ENCODE peak calls at places on chromosomes 3 and 15, in seven cellular contexts. N is DND-41, G is WTC11, C is omental fat pad, E is A549, R is tibial nerve, U is astrocyte of the cerebellum. M is an unnamed sample.

GRCh38 chr3:122307288-122307687 is 17.8 kb upstream of the CSTA start:
- DNase-seq in C (no peak), G (no peak), R (no peak), N (no peak), E (no peak), U (no peak), M (no peak)

GRCh38 chr3:72010044-72010443 is 225.1 kb upstream of the PROK2 start:
- DNase-seq in U (no peak), R (no peak), E (no peak), C (no peak), N (no peak), G (no peak), M (no peak)

GRCh38 chr15:29701151-29701550 is 121.1 kb downstream of the TJP1 start:
- DNase-seq in C (no peak), G (no peak), N (no peak), R (no peak), U (no peak), E (no peak), M (no peak)

GRCh38 chr15:25061808-25062550 is 107.2 kb downstream of the SNRPN start:
- DNase-seq in N (no peak), U (no peak), G (no peak), C (no peak), R (no peak), E (no peak), M (no peak)

GRCh38 chr3:71195492-71195891 is 388.0 kb downstream of the FOXP1 start:
- DNase-seq in R (no peak), E (no peak), N (no peak), G (no peak), C (no peak), U (peak), M (no peak)

GRCh38 chr3:141305436-141305835 is 62.9 kb upstream of the ZBTB38 start:
- DNase-seq in G (no peak), U (peak), C (no peak), N (no peak), R (no peak), E (peak), M (no peak)

GRCh38 chr3:105798381-105798934 is 70.4 kb downstream of the CBLB start:
- DNase-seq in U (no peak), C (no peak), R (no peak), E (no peak), N (no peak), G (no peak), M (no peak)

GRCh38 chr3:161230621-161231195 is 9.6 kb downstream of the NMD3 start:
- DNase-seq in U (no peak), N (no peak), C (no peak), E (no peak), R (no peak), G (no peak), M (no peak)

GRCh38 chr3:134885877-134886621 is 91.0 kb downstream of the EPHB1 start:
- DNase-seq in G (no peak), C (no peak), R (no peak), U (no peak), E (no peak), N (peak), M (no peak)

GRCh38 chr3:128051459-128051836 is 789 bp upstream of the SEC61A1 start:
- DNase-seq in G (no peak), E (peak), R (no peak), N (no peak), U (no peak), C (no peak), M (no peak)

GRCh38 chr3:16211176-16211904 is 36.9 kb downstream of the GALNT15 start:
- DNase-seq in R (no peak), E (no peak), U (no peak), G (no peak), N (no peak), C (no peak), M (no peak)

GRCh38 chr3:163916596-163917560 is 1161.4 kb downstream of the SI start:
- DNase-seq in R (no peak), U (no peak), N (no peak), C (no peak), G (no peak), E (no peak), M (no peak)

GRCh38 chr3:135762188-135762853 is 203.2 kb upstream of the PPP2R3A start:
- DNase-seq in C (no peak), N (no peak), G (peak), U (no peak), R (no peak), E (no peak), M (no peak)

GRCh38 chr15:60757831-60758570 is 279.1 kb upstream of the ICE2 start:
- DNase-seq in G (no peak), C (no peak), U (no peak), R (no peak), N (no peak), E (no peak), M (no peak)

GRCh38 chr3:24387493-24387892 is 107.2 kb downstream of the THRB start:
- DNase-seq in U (no peak), R (no peak), G (no peak), E (no peak), N (no peak), C (no peak), M (no peak)

GRCh38 chr3:70726096-70726745 is 413.8 kb upstream of the MDFIC2 start:
- DNase-seq in R (no peak), C (no peak), U (no peak), E (no peak), G (no peak), N (no peak), M (no peak)

GRCh38 chr3:51422211-51422610 is 31.1 kb downstream of the RBM15B start:
- DNase-seq in U (no peak), R (no peak), G (no peak), N (no peak), E (no peak), C (no peak), M (no peak)

GRCh38 chr15:99102332-99103235 is 2.3 kb upstream of the SYNM start:
- DNase-seq in N (no peak), E (no peak), R (no peak), G (no peak), C (no peak), U (no peak), M (no peak)

GRCh38 chr15:99104788-99105515 is at the start of gene SYNM:
- DNase-seq in C (no peak), R (peak), G (peak), U (peak), N (no peak), E (peak), M (peak)

GRCh38 chr15:99106417-99107220 is 1.7 kb downstream of the SYNM start:
- DNase-seq in C (no peak), U (no peak), E (no peak), N (no peak), R (no peak), G (no peak), M (no peak)

GRCh38 chr15:99103279-99103678 is 1.6 kb upstream of the SYNM start:
- DNase-seq in E (no peak), G (no peak), R (no peak), C (no peak), N (no peak), U (no peak), M (no peak)

DNA sequence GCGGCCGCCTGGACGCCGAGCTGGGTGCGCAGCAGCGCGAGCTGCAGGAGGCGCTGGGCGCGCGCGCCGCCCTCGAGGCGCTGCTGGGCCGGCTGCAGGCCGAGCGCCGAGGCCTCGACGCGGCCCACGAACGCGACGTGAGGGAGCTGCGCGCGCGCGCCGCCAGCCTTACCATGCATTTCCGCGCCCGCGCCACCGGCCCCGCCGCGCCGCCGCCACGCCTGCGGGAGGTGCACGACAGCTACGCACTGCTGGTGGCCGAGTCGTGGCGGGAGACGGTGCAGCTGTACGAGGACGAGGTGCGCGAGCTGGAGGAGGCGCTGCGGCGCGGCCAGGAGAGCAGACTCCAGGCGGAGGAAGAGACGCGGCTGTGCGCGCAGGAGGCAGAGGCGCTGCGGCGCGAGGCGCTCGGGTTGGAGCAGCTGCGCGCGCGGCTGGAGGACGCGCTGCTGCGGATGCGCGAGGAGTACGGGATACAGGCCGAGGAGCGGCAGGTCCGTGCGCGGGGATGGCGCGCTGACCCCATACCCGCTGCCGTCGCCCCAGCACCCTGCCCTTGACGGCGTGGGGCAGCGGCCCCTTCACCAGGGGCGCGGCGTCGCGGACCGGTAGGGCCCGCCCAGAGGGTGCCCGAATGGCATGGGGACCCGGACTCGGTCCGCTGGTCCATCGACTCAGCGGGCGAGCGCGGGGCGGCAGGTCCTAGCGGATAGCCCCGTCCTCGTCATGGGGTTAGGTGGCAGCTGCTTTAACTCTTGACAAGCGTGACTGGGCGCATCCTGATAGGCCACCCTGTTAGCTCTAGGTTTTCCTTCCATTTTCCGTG is 849 bp downstream of the SYNM start:
- DNase-seq in R (no peak), G (peak), U (no peak), C (no peak), N (no peak), E (peak), M (no peak)
- TF ChIP-seq CTCF in R (no peak), G (no peak), U (no peak), C (no peak), N (no peak), E (peak), M (no peak)

DNA sequence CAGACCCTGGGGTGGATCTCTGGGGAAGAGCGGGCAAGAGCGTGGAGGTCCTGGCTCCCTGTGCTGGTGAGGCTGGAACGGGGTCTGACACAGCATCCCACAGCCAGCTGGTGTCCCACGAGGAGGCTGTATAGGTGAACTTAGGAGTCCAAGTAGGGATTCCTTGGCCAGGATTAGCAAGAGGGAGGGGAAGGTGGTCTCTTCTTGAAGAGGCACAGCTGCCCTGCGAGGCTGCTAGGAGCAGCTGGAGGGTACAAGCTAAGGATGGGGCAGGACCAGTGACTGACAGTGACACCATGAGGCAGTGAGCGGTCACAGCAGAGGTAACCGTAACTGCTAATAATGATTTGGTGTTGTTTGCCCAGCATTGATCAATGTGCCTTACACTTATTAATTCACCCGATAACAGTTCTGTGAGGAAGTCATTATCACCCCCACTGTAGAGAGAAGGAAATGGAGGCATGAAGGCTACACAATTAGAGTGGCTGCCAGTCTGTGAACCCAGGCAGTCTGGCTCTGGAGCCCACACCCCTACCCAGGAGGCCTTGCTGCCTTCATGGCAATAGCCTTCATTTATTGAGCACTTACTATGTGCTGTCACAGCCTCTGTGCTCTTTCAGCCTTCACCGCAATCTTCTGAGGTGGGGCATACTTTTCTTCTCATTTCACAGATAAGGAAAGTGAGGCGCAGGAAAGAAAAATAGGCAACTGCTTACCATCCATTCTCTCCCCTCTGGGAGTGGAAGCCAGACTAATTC is 59.4 kb downstream of the TMEM44 start:
- DNase-seq in C (no peak), U (no peak), R (no peak), N (peak), E (peak), G (peak), M (no peak)
- TF ChIP-seq CTCF in C (no peak), U (peak), R (peak), N (peak), E (peak), G (peak), M (no peak)

GRCh38 chr15:55522741-55523450 is 14.9 kb upstream of the DNAAF4 start:
- DNase-seq in U (no peak), G (no peak), C (no peak), E (no peak), N (no peak), R (no peak), M (no peak)

GRCh38 chr15:55514414-55514850 is 6.4 kb upstream of the DNAAF4 start:
- DNase-seq in G (no peak), U (no peak), R (no peak), E (no peak), N (no peak), C (no peak), M (no peak)

GRCh38 chr15:55518009-55518408 is 10.0 kb upstream of the DNAAF4 start:
- DNase-seq in G (no peak), R (no peak), E (no peak), N (no peak), C (no peak), U (no peak), M (no peak)

GRCh38 chr15:55515991-55516776 is 8.2 kb upstream of the DNAAF4 start:
- DNase-seq in N (no peak), C (no peak), U (no peak), R (no peak), G (no peak), E (no peak), M (no peak)

DNA sequence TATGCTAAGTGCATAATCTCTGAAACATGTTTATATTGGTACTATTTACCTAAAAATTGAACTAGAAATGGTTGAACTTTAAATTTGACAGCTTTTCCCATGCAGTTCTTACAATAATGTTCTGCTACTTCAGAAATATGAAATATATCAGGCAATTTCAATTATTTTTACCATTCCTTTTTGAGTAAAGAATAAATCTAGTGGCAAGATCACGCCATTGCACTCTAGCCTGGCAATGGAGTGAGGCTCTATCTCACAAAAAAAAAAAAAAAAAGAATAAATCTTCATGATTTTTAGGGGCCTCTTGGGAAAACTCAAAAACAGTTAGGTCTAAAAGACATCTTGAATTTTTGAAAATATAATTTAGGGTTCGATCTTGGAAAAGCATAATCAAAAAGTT is 10.6 kb upstream of the DNAAF4 start:
- DNase-seq in R (no peak), N (no peak), E (no peak), G (no peak), C (no peak), U (no peak), M (no peak)
- TF ChIP-seq CTCF in R (no peak), N (no peak), E (no peak), G (no peak), C (no peak), U (peak), M (peak)

DNA sequence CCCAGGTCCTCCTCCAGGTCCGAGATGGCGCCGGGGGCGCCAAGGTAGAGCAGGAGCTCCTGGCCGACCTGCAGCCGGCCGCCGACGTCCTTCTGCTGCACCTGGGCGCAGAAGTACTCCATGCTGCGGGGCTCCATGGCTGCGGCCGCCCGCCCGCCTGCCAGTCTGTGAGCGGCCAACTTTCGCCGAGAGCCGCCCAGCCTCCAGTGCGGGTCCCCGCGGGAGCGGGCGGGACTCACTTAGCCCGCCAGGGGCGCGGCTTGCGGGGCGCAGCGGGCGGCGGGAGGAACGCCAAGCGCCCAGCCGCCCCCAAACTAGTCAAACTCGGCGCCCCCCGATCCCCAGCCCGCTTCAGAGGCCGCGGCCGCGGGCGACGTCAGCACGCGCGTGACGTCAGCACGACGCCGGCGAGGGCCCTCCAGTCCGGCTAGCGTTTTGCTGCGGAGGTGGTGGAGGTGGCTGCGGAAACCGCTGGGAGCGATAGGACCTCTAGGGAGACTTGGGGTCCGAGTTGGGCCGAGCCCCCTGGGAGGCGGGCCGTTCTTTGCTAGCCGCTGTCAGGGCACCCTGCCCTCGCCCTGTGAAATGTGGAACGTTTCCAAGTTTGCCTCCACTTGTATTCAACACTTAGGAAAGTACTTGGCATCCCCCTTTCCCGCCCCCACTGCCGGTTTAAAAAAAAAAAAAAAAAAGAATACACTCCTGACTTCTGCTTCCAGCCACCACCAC is at the start of gene CLASP2:
- DNase-seq in C (peak), R (peak), U (peak), G (peak), E (peak), N (peak), M (peak)
- TF ChIP-seq CTCF in C (no peak), R (peak), U (no peak), G (no peak), E (no peak), N (no peak), M (peak)

GRCh38 chr3:46695177-46695961 is 1.9 kb upstream of the ALS2CL start:
- DNase-seq in G (peak), U (no peak), E (peak), R (peak), C (peak), N (peak), M (no peak)
- TF ChIP-seq CTCF in G (peak), U (peak), E (peak), R (no peak), C (no peak), N (peak), M (no peak)

GRCh38 chr3:43217633-43218032 is 68.7 kb upstream of the SNRK start:
- DNase-seq in E (no peak), G (no peak), R (no peak), U (no peak), C (no peak), N (no peak), M (no peak)

GRCh38 chr3:43215138-43215537 is 71.2 kb upstream of the SNRK start:
- DNase-seq in G (no peak), R (peak), C (no peak), N (no peak), E (no peak), U (no peak), M (no peak)

GRCh38 chr3:43214616-43215015 is 71.7 kb upstream of the SNRK start:
- DNase-seq in E (no peak), N (no peak), G (no peak), U (no peak), C (no peak), R (no peak), M (no peak)

GRCh38 chr3:43217206-43217605 is 69.1 kb upstream of the SNRK start:
- DNase-seq in R (no peak), G (no peak), U (no peak), E (no peak), C (no peak), N (no peak), M (no peak)

DNA sequence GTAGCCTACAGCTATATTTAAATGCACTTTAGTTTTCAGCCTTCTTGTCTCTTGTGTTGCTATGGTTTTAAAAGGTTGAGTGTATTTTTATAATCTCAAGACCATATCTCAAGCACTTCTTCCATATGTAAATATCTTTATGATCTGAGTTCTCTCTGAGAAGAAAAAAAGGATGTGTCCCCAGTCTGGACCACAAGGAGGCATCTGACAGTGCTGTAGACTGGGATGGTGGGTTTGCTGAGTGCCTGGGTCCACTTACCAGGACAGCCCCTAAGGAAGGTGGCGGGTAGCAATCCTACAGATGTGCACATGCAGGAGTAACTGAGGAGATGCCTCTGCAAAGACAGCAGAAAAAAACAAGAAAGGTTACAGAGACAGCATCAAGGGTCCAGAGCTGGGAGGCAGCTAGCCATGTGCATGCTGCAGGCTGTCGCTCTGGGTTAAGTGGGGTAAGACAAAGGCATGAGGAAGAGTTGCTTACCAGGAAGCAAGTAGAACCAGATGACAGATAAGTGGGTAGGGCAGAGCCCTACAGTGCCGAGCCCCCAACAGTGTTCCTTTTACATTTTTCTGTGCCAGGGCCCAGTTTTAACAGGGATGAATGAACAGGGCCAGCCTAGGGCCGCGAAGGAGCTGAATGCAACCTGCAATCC is 70.5 kb upstream of the SNRK start:
- DNase-seq in R (no peak), N (no peak), C (no peak), G (no peak), E (peak), U (no peak), M (no peak)
- TF ChIP-seq CTCF in R (no peak), N (peak), C (no peak), G (no peak), E (no peak), U (no peak), M (no peak)

GRCh38 chr3:45078910-45079522 is 52.9 kb downstream of the CLEC3B start:
- DNase-seq in R (no peak), N (no peak), C (no peak), E (no peak), G (no peak), U (no peak), M (no peak)
- TF ChIP-seq CTCF in R (no peak), N (peak), C (no peak), E (no peak), G (no peak), U (peak), M (no peak)

DNA sequence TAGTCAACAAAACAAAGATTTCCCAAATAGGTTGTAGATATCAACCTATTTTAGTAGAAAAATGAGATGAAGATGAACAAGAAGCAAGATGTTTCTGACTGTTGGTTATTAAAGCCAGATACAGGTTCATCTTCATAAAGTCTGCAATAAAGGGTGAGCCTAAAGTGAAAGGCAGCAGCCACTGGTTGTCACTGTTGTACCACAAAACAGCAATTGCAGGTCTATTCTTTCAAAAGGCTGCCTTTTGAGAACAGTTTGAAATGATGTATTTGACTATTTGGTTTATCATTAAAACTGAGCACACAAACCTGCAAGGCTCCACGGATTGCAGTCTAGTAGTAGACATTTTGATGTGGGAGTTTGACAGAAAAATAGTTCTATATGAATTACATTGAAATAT is 543.4 kb downstream of the GBE1 start:
- DNase-seq in R (no peak), C (no peak), U (peak), E (no peak), G (peak), N (no peak), M (peak)
- TF ChIP-seq CTCF in R (no peak), C (no peak), U (peak), E (peak), G (no peak), N (peak), M (no peak)

M was measured in mesothelial cell of epicardium.